ENCODE peak calls at places on chromosomes 2 and 18, in eight cellular contexts. One of them, this sample, is unnamed.

GRCh38 chr2:239026711-239027430 is 179.0 kb downstream of the TWIST2 start:
- DNase-seq in Peyer's patch: no peak
- DNase-seq in sigmoid colon: peak; percentile 62
- DNase-seq in lower leg skin: no peak
- DNase-seq in IMR-90: no peak
- DNase-seq in lower lobe of right lung: peak; percentile 35
- DNase-seq in adrenal gland: no peak
- DNase-seq in suprapubic skin: peak; percentile 58
- DNase-seq in this sample: no peak

GRCh38 chr2:239566162-239566994 is 165.6 kb upstream of the HDAC4 start:
- DNase-seq in adrenal gland: no peak
- DNase-seq in IMR-90: no peak
- DNase-seq in sigmoid colon: peak; percentile 57
- DNase-seq in Peyer's patch: peak; percentile 3
- DNase-seq in lower lobe of right lung: no peak
- DNase-seq in suprapubic skin: no peak
- DNase-seq in lower leg skin: no peak
- DNase-seq in this sample: no peak

GRCh38 chr2:232687382-232688160 is 9.6 kb upstream of the GIGYF2 start:
- DNase-seq in lower leg skin: no peak
- DNase-seq in suprapubic skin: peak; percentile 19
- DNase-seq in IMR-90: no peak
- DNase-seq in lower lobe of right lung: no peak
- DNase-seq in adrenal gland: no peak
- DNase-seq in Peyer's patch: peak; percentile 13
- DNase-seq in sigmoid colon: no peak
- DNase-seq in this sample: no peak

GRCh38 chr2:20509766-20510490 is 63.1 kb downstream of the RHOB start:
- DNase-seq in Peyer's patch: peak; percentile 68
- DNase-seq in IMR-90: peak; percentile 49
- DNase-seq in adrenal gland: peak; percentile 68
- DNase-seq in suprapubic skin: peak; percentile 60
- DNase-seq in lower lobe of right lung: peak; percentile 85
- DNase-seq in sigmoid colon: peak; percentile 66
- DNase-seq in lower leg skin: peak; percentile 50
- DNase-seq in this sample: no peak

GRCh38 chr2:151423760-151424159 is 14.1 kb downstream of the RIF1 start:
- DNase-seq in lower leg skin: no peak
- DNase-seq in Peyer's patch: no peak
- DNase-seq in suprapubic skin: no peak
- DNase-seq in sigmoid colon: no peak
- DNase-seq in lower lobe of right lung: no peak
- DNase-seq in adrenal gland: no peak
- DNase-seq in IMR-90: no peak
- DNase-seq in this sample: no peak

GRCh38 chr2:20562540-20563225 is 88.2 kb downstream of the HS1BP3 start:
- DNase-seq in Peyer's patch: no peak
- DNase-seq in suprapubic skin: no peak
- DNase-seq in lower leg skin: no peak
- DNase-seq in adrenal gland: no peak
- DNase-seq in lower lobe of right lung: no peak
- DNase-seq in IMR-90: no peak
- DNase-seq in sigmoid colon: no peak
- DNase-seq in this sample: no peak

GRCh38 chr2:25534455-25534854 is 138.9 kb downstream of the DTNB start:
- DNase-seq in suprapubic skin: no peak
- DNase-seq in sigmoid colon: no peak
- DNase-seq in adrenal gland: no peak
- DNase-seq in Peyer's patch: no peak
- DNase-seq in IMR-90: no peak
- DNase-seq in lower leg skin: no peak
- DNase-seq in lower lobe of right lung: no peak
- DNase-seq in this sample: peak; percentile 92

GRCh38 chr2:220478305-220479058 is 851.1 kb downstream of the SLC4A3 start:
- DNase-seq in IMR-90: no peak
- DNase-seq in lower lobe of right lung: no peak
- DNase-seq in adrenal gland: no peak
- DNase-seq in Peyer's patch: no peak
- DNase-seq in sigmoid colon: no peak
- DNase-seq in suprapubic skin: no peak
- DNase-seq in lower leg skin: no peak
- DNase-seq in this sample: no peak

GRCh38 chr2:213188971-213189899 is 37.8 kb upstream of the IKZF2 start:
- DNase-seq in Peyer's patch: no peak
- DNase-seq in lower lobe of right lung: peak; percentile 30
- DNase-seq in IMR-90: peak; percentile 52
- DNase-seq in lower leg skin: no peak
- DNase-seq in adrenal gland: no peak
- DNase-seq in sigmoid colon: no peak
- DNase-seq in suprapubic skin: no peak
- DNase-seq in this sample: no peak

GRCh38 chr18:32333781-32334180 is 136.9 kb downstream of the GAREM1 start:
- DNase-seq in sigmoid colon: no peak
- DNase-seq in suprapubic skin: no peak
- DNase-seq in lower leg skin: no peak
- DNase-seq in Peyer's patch: no peak
- DNase-seq in adrenal gland: no peak
- DNase-seq in IMR-90: no peak
- DNase-seq in lower lobe of right lung: no peak
- DNase-seq in this sample: no peak

GRCh38 chr2:151760139-151760650 is 25.9 kb upstream of the NEB start:
- DNase-seq in lower leg skin: no peak
- DNase-seq in Peyer's patch: no peak
- DNase-seq in IMR-90: no peak
- DNase-seq in suprapubic skin: no peak
- DNase-seq in sigmoid colon: no peak
- DNase-seq in lower lobe of right lung: no peak
- DNase-seq in adrenal gland: peak; percentile 28
- DNase-seq in this sample: no peak

GRCh38 chr2:140597836-140598235 is 1533.0 kb downstream of the LRP1B start:
- DNase-seq in Peyer's patch: no peak
- DNase-seq in suprapubic skin: no peak
- DNase-seq in adrenal gland: no peak
- DNase-seq in lower lobe of right lung: no peak
- DNase-seq in sigmoid colon: no peak
- DNase-seq in IMR-90: no peak
- DNase-seq in lower leg skin: no peak
- DNase-seq in this sample: no peak

GRCh38 chr18:44079602-44080001 is 601.1 kb upstream of the SETBP1 start:
- DNase-seq in suprapubic skin: no peak
- DNase-seq in sigmoid colon: no peak
- DNase-seq in IMR-90: peak; percentile 70
- DNase-seq in Peyer's patch: no peak
- DNase-seq in lower leg skin: no peak
- DNase-seq in adrenal gland: no peak
- DNase-seq in lower lobe of right lung: no peak
- DNase-seq in this sample: no peak

DNA sequence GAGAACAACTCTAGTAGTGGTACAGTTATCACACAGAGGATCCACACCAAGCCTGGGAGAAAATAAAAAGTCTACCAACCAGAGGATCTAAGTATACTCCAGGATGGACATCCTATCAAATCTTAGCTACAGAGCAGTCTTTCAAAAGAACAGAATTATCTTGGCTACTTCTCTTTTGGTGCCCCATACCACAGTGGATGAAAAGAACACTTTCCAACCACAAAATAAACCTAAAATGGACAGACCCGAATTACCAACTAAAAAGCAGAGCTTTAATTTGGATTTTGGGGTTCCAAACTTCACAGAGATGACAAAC is 116.1 kb downstream of the SRBD1 start:
- DNase-seq in suprapubic skin: no peak
- DNase-seq in lower lobe of right lung: no peak
- DNase-seq in Peyer's patch: no peak
- DNase-seq in IMR-90: no peak
- DNase-seq in adrenal gland: no peak
- DNase-seq in sigmoid colon: no peak
- DNase-seq in lower leg skin: no peak
- DNase-seq in this sample: no peak
- TF ChIP-seq CTCF in suprapubic skin: no peak
- TF ChIP-seq CTCF in lower lobe of right lung: no peak
- TF ChIP-seq CTCF in Peyer's patch: no peak
- TF ChIP-seq CTCF in IMR-90: no peak
- TF ChIP-seq CTCF in adrenal gland: no peak
- TF ChIP-seq CTCF in sigmoid colon: no peak
- TF ChIP-seq CTCF in lower leg skin: no peak
- TF ChIP-seq CTCF in this sample: peak; percentile 35

GRCh38 chr2:102449370-102449974 is 23.6 kb upstream of the SLC9A4 start:
- DNase-seq in sigmoid colon: no peak
- DNase-seq in lower lobe of right lung: no peak
- DNase-seq in adrenal gland: peak; percentile 43
- DNase-seq in IMR-90: peak; percentile 47
- DNase-seq in Peyer's patch: peak; percentile 71
- DNase-seq in suprapubic skin: no peak
- DNase-seq in lower leg skin: peak; percentile 25
- DNase-seq in this sample: no peak
- TF ChIP-seq CTCF in sigmoid colon: peak; percentile 29
- TF ChIP-seq CTCF in lower lobe of right lung: peak; percentile 63
- TF ChIP-seq CTCF in adrenal gland: peak; percentile 69
- TF ChIP-seq CTCF in IMR-90: peak; percentile 83
- TF ChIP-seq CTCF in Peyer's patch: peak; percentile 17
- TF ChIP-seq CTCF in suprapubic skin: peak; percentile 52
- TF ChIP-seq CTCF in lower leg skin: no peak
- TF ChIP-seq CTCF in this sample: peak; percentile 89

DNA sequence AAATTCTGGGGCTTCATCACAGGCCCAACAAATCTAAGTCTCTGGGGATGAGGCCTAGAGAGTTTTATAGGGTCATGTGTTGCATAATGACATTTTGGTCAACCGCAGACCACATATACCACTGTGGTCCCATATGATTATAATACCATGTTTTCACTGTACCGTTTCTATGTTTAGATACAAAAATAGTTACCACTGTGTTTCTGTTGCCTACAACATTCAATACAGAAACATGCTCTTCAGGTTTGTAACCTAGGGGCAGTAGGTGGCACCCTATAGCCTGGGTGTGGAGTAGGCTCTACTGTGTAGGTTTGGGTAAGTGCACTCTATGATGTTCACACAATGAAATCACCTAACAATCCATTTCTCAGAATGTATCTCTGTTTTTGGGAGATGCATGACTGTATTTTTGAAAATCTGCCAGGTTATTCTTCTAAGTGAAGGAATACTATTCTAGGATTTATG is 485.2 kb downstream of the PTPRM start:
- DNase-seq in lower leg skin: no peak
- DNase-seq in lower lobe of right lung: no peak
- DNase-seq in IMR-90: peak; percentile 26
- DNase-seq in sigmoid colon: no peak
- DNase-seq in adrenal gland: no peak
- DNase-seq in Peyer's patch: no peak
- DNase-seq in suprapubic skin: no peak
- DNase-seq in this sample: no peak
- TF ChIP-seq CTCF in lower leg skin: no peak
- TF ChIP-seq CTCF in lower lobe of right lung: no peak
- TF ChIP-seq CTCF in IMR-90: no peak
- TF ChIP-seq CTCF in sigmoid colon: no peak
- TF ChIP-seq CTCF in adrenal gland: no peak
- TF ChIP-seq CTCF in Peyer's patch: no peak
- TF ChIP-seq CTCF in suprapubic skin: no peak
- TF ChIP-seq CTCF in this sample: peak; percentile 10

GRCh38 chr2:121902171-121902591 is 146.7 kb downstream of the TSN start:
- DNase-seq in adrenal gland: no peak
- DNase-seq in Peyer's patch: no peak
- DNase-seq in lower lobe of right lung: no peak
- DNase-seq in IMR-90: peak; percentile 6
- DNase-seq in suprapubic skin: no peak
- DNase-seq in lower leg skin: no peak
- DNase-seq in sigmoid colon: no peak
- DNase-seq in this sample: no peak
- TF ChIP-seq CTCF in adrenal gland: no peak
- TF ChIP-seq CTCF in Peyer's patch: no peak
- TF ChIP-seq CTCF in lower lobe of right lung: no peak
- TF ChIP-seq CTCF in IMR-90: no peak
- TF ChIP-seq CTCF in suprapubic skin: no peak
- TF ChIP-seq CTCF in lower leg skin: no peak
- TF ChIP-seq CTCF in sigmoid colon: no peak
- TF ChIP-seq CTCF in this sample: no peak

DNA sequence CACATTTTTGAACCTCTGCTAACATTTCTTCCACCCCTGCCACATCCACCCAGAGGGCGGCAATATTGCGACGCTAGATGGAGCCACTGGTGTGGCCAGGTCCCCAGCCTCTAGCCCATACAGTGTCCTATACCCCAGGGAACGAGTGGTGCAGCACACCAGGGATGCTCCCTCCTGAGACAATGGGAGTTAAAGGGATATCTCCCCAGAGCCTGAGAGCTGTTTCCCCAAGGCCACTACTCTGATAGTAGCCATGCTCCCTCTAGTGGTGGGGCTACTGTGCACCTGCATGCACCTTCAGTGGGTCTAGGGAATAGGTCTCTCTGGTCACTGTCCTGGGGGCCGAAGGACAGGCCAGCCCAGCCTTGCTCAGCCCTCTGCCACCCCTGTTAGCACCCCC is 336.4 kb upstream of the FSHR start:
- DNase-seq in sigmoid colon: no peak
- DNase-seq in lower lobe of right lung: peak; percentile 36
- DNase-seq in IMR-90: no peak
- DNase-seq in lower leg skin: no peak
- DNase-seq in suprapubic skin: no peak
- DNase-seq in Peyer's patch: peak; percentile 73
- DNase-seq in adrenal gland: peak; percentile 15
- DNase-seq in this sample: no peak
- TF ChIP-seq CTCF in sigmoid colon: no peak
- TF ChIP-seq CTCF in lower lobe of right lung: peak; percentile 48
- TF ChIP-seq CTCF in IMR-90: no peak
- TF ChIP-seq CTCF in lower leg skin: no peak
- TF ChIP-seq CTCF in suprapubic skin: no peak
- TF ChIP-seq CTCF in Peyer's patch: no peak
- TF ChIP-seq CTCF in adrenal gland: no peak
- TF ChIP-seq CTCF in this sample: peak; percentile 50